ENCODE peak calls at places on chromosomes 6 and 20, in four cellular contexts. B is GM12878, J is K562, Q is HL-60. O is an unnamed sample.

GRCh38 chr6:13766201-13766634 is 48.1 kb downstream of the MCUR1 start:
- DNase-seq in B (no peak), J (peak), Q (no peak), O (no peak)

GRCh38 chr20:48708630-48709029 is 119.2 kb downstream of the PREX1 start:
- DNase-seq in B (no peak), J (no peak), Q (no peak), O (no peak)

GRCh38 chr6:105179244-105180065 is at the start of gene POPDC3:
- DNase-seq in B (no peak), J (no peak), Q (no peak), O (peak)

GRCh38 chr20:63734111-63734945 is 2.1 kb upstream of the LIME1 start:
- DNase-seq in B (no peak), J (no peak), Q (no peak), O (no peak)

GRCh38 chr6:75530696-75531095 is 37.1 kb upstream of the FILIP1 start:
- DNase-seq in B (no peak), J (no peak), Q (no peak), O (no peak)

GRCh38 chr20:56786503-56786902 is 157.4 kb downstream of the TFAP2C start:
- DNase-seq in B (no peak), J (no peak), Q (no peak), O (no peak)

GRCh38 chr6:154494592-154494991 is 15.9 kb downstream of the CNKSR3 start:
- DNase-seq in B (no peak), J (no peak), Q (no peak), O (no peak)

GRCh38 chr20:52410182-52410647 is 218.6 kb upstream of the ZFP64 start:
- DNase-seq in B (no peak), J (no peak), Q (peak), O (no peak)

GRCh38 chr6:154682633-154683125 is 50.5 kb upstream of the SCAF8 start:
- DNase-seq in B (no peak), J (no peak), Q (no peak), O (no peak)

GRCh38 chr20:47063407-47063806 is 168.8 kb downstream of the EYA2 start:
- DNase-seq in B (no peak), J (no peak), Q (no peak), O (no peak)

GRCh38 chr6:95094751-95095150 is 482.6 kb upstream of the MANEA start:
- DNase-seq in B (no peak), J (no peak), Q (no peak), O (no peak)

GRCh38 chr20:21512634-21513180 is 1.2 kb downstream of the NKX2-2 start:
- DNase-seq in B (no peak), J (no peak), Q (no peak), O (no peak)

GRCh38 chr6:6409397-6410030 is 89.1 kb upstream of the F13A1 start:
- DNase-seq in B (no peak), J (no peak), Q (no peak), O (no peak)

GRCh38 chr20:36525620-36526365 is 15.5 kb upstream of the MYL9 start:
- DNase-seq in B (no peak), J (no peak), Q (no peak), O (no peak)

GRCh38 chr6:29071831-29072723 is 15.0 kb downstream of the OR2B3 start:
- DNase-seq in B (no peak), J (peak), Q (peak), O (peak)

GRCh38 chr6:142463988-142464387 is 162.2 kb downstream of the ADGRG6 start:
- DNase-seq in B (no peak), J (no peak), Q (no peak), O (no peak)

GRCh38 chr20:39823239-39823638 is 861.1 kb downstream of the DHX35 start:
- DNase-seq in B (no peak), J (no peak), Q (no peak), O (no peak)

GRCh38 chr6:104595315-104595820 is 264.4 kb downstream of the HACE1 start:
- DNase-seq in B (no peak), J (no peak), Q (no peak), O (no peak)

GRCh38 chr6:71621918-71622519 is 264.3 kb upstream of the RIMS1 start:
- DNase-seq in B (no peak), J (no peak), Q (no peak), O (no peak)

GRCh38 chr6:12483712-12484111 is 193.6 kb downstream of the EDN1 start:
- DNase-seq in B (peak), J (no peak), Q (no peak), O (no peak)

GRCh38 chr6:166580076-166581050 is 6.1 kb downstream of the RAMACL start:
- DNase-seq in B (no peak), J (no peak), Q (no peak), O (no peak)

GRCh38 chr6:152952866-152953509 is 29.9 kb downstream of the FBXO5 start:
- DNase-seq in B (no peak), J (no peak), Q (no peak), O (no peak)

GRCh38 chr6:157185171-157185570 is 138.1 kb downstream of the TMEM242 start:
- DNase-seq in B (no peak), J (no peak), Q (no peak), O (no peak)

DNA sequence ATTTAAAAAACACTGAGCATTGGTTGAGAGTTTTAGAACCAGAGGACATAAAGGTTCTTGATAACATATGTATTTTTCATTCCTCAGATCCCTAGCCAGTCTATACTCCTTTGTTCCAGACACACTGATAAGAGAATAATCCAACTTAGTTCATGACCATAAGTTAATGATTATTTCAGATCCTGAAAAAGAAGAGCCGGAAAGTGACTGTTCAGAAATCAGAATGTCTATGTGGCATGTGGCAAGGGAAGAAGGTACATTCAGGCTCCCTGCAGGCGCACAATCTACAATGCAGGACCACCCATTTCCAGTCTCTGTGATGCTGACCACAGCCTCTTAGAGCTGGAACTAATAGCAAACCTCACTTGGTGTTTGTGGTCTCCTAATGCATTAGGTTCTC is 666.7 kb upstream of the AGPAT4 start:
- DNase-seq in B (no peak), J (no peak), Q (no peak), O (no peak)
- TF ChIP-seq SPI1 in B (no peak), J (no peak), Q (no peak), O (no peak)

GRCh38 chr6:131007286-131007685 is 55.8 kb downstream of the EPB41L2 start:
- DNase-seq in B (no peak), J (no peak), Q (no peak), O (no peak)
- TF ChIP-seq SPI1 in B (no peak), J (no peak), Q (no peak), O (no peak)

DNA sequence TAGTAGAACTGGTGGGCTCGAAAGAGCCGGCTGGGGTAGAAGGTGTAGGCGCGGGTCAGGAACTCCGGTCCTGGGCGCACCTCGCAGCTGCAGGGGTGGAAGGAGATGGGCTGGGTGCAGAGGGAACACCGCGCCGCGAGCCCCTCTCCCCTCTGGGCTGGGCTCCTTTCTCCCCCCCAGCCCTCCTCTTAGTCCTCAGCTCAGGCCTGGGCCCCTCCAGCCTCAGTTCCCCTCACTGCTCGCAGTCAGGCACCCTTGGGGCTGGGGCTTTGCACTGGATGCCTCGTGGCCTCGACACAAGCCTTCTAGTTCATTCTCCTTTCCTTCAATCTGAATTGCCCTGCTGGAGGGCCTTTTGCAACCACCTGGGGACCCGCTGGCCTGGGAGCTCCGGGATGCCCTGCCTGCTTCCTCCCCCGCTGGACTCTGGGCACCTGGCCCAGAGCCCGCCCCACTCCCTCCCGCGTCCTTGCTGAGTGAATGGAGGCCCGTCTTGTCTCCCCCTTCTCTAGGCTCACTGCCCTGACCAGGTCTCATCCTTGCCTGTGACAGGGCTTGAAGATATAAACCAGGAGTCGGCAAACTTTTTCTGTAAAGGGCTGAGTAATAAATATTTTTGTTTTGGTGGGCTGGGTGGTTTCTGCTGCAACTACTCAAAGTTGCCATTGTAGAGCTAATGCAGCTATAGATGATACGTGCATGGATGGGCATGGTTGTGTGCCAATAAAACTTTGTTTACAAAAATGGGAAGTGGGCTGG is 47.4 kb downstream of the APCDD1L start:
- DNase-seq in B (no peak), J (no peak), Q (no peak), O (no peak)
- TF ChIP-seq SPI1 in B (no peak), J (no peak), Q (peak), O (no peak)

GRCh38 chr6:4415549-4415948 is 280.2 kb upstream of the ECI2 start:
- DNase-seq in B (no peak), J (no peak), Q (no peak), O (no peak)

GRCh38 chr6:4412488-4412887 is 277.1 kb upstream of the ECI2 start:
- DNase-seq in B (no peak), J (no peak), Q (no peak), O (no peak)

DNA sequence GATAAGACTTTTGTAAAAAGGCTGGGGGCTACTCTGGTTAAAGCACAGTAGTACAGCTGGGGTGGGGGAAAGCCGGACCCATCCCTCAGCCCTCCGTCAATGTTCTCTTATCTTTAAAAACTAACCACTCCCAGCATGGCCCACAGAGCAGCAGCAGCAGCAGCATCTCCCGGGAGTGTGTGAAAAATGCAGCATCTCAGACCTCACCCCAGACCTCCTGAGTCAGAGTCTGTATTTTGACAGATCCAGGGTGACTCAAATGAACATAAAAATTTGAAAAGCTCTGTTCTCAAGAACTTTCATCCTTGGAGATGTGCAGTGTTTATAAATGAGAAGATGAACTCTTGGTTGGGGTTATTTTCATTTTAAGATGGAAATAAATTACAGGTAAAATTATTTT is 277.7 kb upstream of the ECI2 start:
- DNase-seq in B (no peak), J (no peak), Q (no peak), O (no peak)
- TF ChIP-seq SPI1 in B (no peak), J (no peak), Q (no peak), O (no peak)

DNA sequence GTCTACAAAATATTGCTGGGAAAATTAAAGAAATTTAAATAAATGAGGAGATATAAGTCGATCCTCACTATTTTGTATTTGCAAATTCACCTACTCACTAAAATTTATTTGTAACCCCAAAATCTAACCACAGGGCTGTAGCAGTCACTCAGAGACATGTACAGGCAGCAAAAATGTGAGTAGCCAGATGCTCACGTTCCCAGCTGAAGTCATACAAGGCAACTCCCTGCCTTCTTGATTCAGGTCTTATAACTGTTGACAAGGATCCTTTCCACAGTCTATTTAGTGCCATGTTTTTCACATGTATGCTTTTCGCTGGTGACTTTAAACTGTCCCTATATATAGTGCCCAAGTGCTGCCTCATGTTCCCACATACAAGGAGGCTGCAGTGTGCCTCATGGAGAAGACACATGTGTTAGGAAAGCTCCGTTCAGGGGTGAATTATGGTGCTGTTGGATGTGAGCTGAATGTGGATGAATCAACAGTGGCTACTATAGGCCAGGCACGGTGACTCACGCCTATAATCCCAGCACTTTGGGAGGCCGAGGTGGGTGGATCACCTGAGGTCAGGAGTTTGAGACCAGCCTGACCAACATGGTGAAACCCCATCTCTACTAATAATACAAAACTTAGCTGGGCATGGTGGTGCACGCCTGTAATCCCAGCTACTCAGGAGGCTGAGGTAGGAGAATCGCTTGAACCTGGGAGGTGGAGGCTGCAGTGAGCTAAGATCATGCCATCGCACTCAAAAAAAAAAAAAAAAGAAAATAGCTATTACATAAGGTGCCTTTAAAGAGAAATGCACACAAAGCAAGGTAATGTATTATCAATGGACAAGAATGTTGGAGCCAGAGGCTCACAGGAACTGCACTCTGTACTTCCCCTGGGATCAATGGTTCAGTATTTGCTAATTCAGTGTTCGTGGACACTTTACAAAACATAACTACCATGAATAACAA is 55.3 kb downstream of the STK35 start:
- DNase-seq in B (no peak), J (no peak), Q (no peak), O (no peak)
- TF ChIP-seq SPI1 in B (no peak), J (no peak), Q (no peak), O (no peak)

DNA sequence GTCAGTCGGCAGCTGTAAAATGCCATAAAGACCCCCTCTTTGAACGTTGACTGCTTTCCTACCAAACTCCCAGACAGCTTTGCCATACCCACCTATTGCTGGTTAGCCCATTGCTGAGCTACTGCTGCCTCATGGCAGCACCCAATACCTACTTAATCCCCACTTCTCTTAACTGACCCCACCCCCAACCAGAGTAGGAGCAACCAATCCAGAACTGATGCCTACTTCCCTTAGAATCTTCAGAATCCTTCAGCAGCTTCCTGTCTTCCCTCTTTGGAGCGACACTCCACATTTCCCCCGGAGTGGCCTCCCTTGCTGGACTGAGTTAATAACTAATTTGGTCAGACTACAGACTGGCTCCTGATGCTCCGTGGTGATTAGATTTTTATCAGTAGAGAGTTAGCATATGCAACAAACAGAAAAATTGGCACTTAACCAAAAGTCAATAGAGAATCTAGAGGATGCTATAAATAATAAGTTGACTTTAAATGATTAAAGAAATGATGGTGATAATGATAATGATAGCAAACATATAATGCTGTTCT is 51.3 kb upstream of the UBR2 start:
- DNase-seq in B (no peak), J (no peak), Q (no peak), O (no peak)
- TF ChIP-seq SPI1 in B (no peak), J (no peak), Q (no peak), O (no peak)